ENCODE peak calls at places on chromosomes 11 and 22, in ten cellular contexts. V is prostate gland, N is endothelial cell of umbilical vein, B is GM23338, X is cardiac fibroblast, S is suprapubic skin, A is PC-3, H is lower lobe of right lung, W is lung, R is NB4. U is an unnamed sample.

GRCh38 chr11:95715777-95716241 is 73.8 kb downstream of the FAM76B start:
- DNase-seq in H (no peak), N (peak), A (peak), V (no peak), R (peak), X (peak), B (peak), W (no peak), S (no peak), U (peak)

GRCh38 chr11:96827164-96827563 is 437.4 kb downstream of the JRKL start:
- DNase-seq in A (peak), S (no peak), X (peak), N (no peak), W (no peak), V (no peak), B (peak), H (no peak), R (no peak), U (peak)

GRCh38 chr11:68008381-68009337 is 1.5 kb upstream of the ALDH3B1 start:
- DNase-seq in A (no peak), N (no peak), S (peak), X (no peak), B (no peak), H (peak), W (peak), V (no peak), R (peak), U (no peak)

GRCh38 chr22:44319685-44320084 is 6.9 kb upstream of the SHISAL1 start:
- DNase-seq in A (no peak), S (no peak), N (no peak), W (no peak), X (no peak), R (no peak), H (no peak), B (no peak), V (no peak), U (no peak)

GRCh38 chr11:15101072-15101701 is 13.5 kb upstream of the INSC start:
- DNase-seq in N (peak), A (peak), H (peak), B (peak), W (peak), V (peak), X (peak), S (no peak), R (peak), U (peak)

GRCh38 chr11:44623716-44624491 is 58.4 kb downstream of the CD82 start:
- DNase-seq in W (peak), N (peak), S (peak), A (no peak), R (no peak), X (peak), V (peak), H (no peak), B (no peak), U (no peak)

GRCh38 chr11:128807909-128808308 is 59.2 kb downstream of the KCNJ1 start:
- DNase-seq in N (no peak), B (no peak), R (no peak), S (no peak), H (no peak), A (no peak), W (no peak), X (no peak), V (no peak), U (no peak)

GRCh38 chr11:61083601-61084147 is 18.6 kb upstream of the CD5 start:
- DNase-seq in W (no peak), S (no peak), X (no peak), N (no peak), R (no peak), A (no peak), V (no peak), B (no peak), H (no peak), U (no peak)

GRCh38 chr11:62148271-62148980 is 24.6 kb downstream of the INCENP start:
- DNase-seq in X (no peak), S (peak), H (peak), W (no peak), A (no peak), R (no peak), V (no peak), N (no peak), B (no peak), U (no peak)

GRCh38 chr22:27260087-27260730 is 541.3 kb downstream of the MN1 start:
- DNase-seq in S (no peak), N (no peak), H (no peak), A (no peak), W (no peak), X (no peak), V (no peak), R (no peak), B (peak), U (no peak)

GRCh38 chr22:42892571-42893316 is 35.7 kb upstream of the ARFGAP3 start:
- DNase-seq in N (no peak), R (no peak), X (no peak), A (no peak), W (no peak), S (no peak), H (peak), B (no peak), V (peak), U (no peak)

GRCh38 chr11:119056397-119056999 is 507 bp downstream of the HYOU1 start:
- DNase-seq in S (peak), A (peak), N (no peak), V (no peak), X (peak), H (peak), B (peak), W (peak), R (peak), U (no peak)

GRCh38 chr22:36211237-36211881 is 9.8 kb upstream of the APOL4 start:
- DNase-seq in B (no peak), N (peak), X (peak), W (no peak), H (no peak), R (peak), V (no peak), A (no peak), S (no peak), U (peak)

GRCh38 chr11:47507016-47507631 is 45.8 kb downstream of the CELF1 start:
- DNase-seq in N (no peak), H (no peak), R (peak), S (no peak), X (no peak), V (no peak), B (no peak), W (no peak), A (no peak), U (no peak)

GRCh38 chr11:47507868-47508594 is 44.9 kb downstream of the CELF1 start:
- DNase-seq in B (no peak), X (no peak), S (no peak), H (no peak), W (no peak), N (no peak), R (no peak), A (no peak), V (no peak), U (no peak)

GRCh38 chr11:47504910-47505309 is 48.0 kb downstream of the CELF1 start:
- DNase-seq in W (no peak), V (no peak), H (no peak), S (no peak), X (no peak), B (no peak), R (no peak), A (no peak), N (no peak), U (no peak)

GRCh38 chr11:47508595-47509555 is 44.1 kb downstream of the CELF1 start:
- DNase-seq in N (no peak), V (no peak), A (no peak), H (no peak), B (no peak), W (no peak), R (no peak), S (no peak), X (no peak), U (no peak)

GRCh38 chr11:47506363-47506762 is 46.6 kb downstream of the CELF1 start:
- DNase-seq in W (no peak), B (no peak), X (peak), N (no peak), S (no peak), A (no peak), V (no peak), R (no peak), H (no peak), U (no peak)
- TF ChIP-seq CTCF in W (no peak), B (no peak), X (no peak), N (no peak), S (no peak), A (no peak), V (no peak), R (no peak), H (no peak), U (no peak)

GRCh38 chr22:37310075-37310606 is 27.8 kb downstream of the CYTH4 start:
- DNase-seq in V (no peak), R (no peak), A (no peak), H (no peak), X (no peak), S (no peak), B (no peak), N (no peak), W (no peak), U (no peak)

GRCh38 chr22:37309221-37310074 is 27.1 kb downstream of the CYTH4 start:
- DNase-seq in R (peak), H (no peak), X (no peak), B (no peak), W (no peak), V (no peak), N (no peak), S (no peak), A (no peak), U (peak)

GRCh38 chr22:37310815-37311595 is 28.7 kb downstream of the CYTH4 start:
- DNase-seq in A (no peak), S (no peak), R (no peak), B (no peak), V (no peak), H (peak), X (no peak), N (no peak), W (peak), U (no peak)

GRCh38 chr22:37306494-37306829 is 24.2 kb downstream of the CYTH4 start:
- DNase-seq in H (no peak), S (no peak), X (no peak), A (no peak), V (no peak), W (no peak), R (no peak), B (no peak), N (no peak), U (no peak)

GRCh38 chr22:37308385-37309200 is 26.3 kb downstream of the CYTH4 start:
- DNase-seq in H (no peak), N (no peak), W (no peak), R (no peak), A (no peak), B (no peak), X (no peak), V (no peak), S (no peak), U (no peak)
- H3K4me3 ChIP-seq in H (no peak), N (no peak), W (no peak), R (no peak), A (no peak), B (no peak), X (no peak), V (no peak), S (no peak), U (no peak)

GRCh38 chr22:23090079-23090835 is 19.9 kb downstream of the GNAZ start:
- DNase-seq in S (no peak), R (no peak), X (no peak), B (no peak), N (no peak), W (no peak), A (no peak), H (no peak), V (no peak), U (no peak)
- TF ChIP-seq CTCF in S (no peak), R (no peak), X (no peak), B (no peak), N (no peak), W (no peak), A (no peak), H (no peak), V (no peak), U (no peak)

GRCh38 chr11:72125956-72126355 is 9.6 kb upstream of the FOLR3 start:
- DNase-seq in H (no peak), X (no peak), V (no peak), N (no peak), B (no peak), S (no peak), A (peak), W (no peak), R (no peak), U (no peak)

GRCh38 chr11:72124046-72124445 is 11.5 kb upstream of the FOLR3 start:
- DNase-seq in W (no peak), A (no peak), H (no peak), B (no peak), R (no peak), V (no peak), N (no peak), X (no peak), S (no peak), U (no peak)

GRCh38 chr11:72123117-72123653 is 10.7 kb upstream of the ANAPC15 start:
- DNase-seq in B (no peak), N (no peak), W (no peak), V (no peak), R (no peak), S (no peak), X (no peak), H (no peak), A (no peak), U (no peak)

GRCh38 chr11:72129381-72129780 is 6.1 kb upstream of the FOLR3 start:
- DNase-seq in X (no peak), V (no peak), N (no peak), W (no peak), S (no peak), B (no peak), R (no peak), A (no peak), H (no peak), U (no peak)

DNA sequence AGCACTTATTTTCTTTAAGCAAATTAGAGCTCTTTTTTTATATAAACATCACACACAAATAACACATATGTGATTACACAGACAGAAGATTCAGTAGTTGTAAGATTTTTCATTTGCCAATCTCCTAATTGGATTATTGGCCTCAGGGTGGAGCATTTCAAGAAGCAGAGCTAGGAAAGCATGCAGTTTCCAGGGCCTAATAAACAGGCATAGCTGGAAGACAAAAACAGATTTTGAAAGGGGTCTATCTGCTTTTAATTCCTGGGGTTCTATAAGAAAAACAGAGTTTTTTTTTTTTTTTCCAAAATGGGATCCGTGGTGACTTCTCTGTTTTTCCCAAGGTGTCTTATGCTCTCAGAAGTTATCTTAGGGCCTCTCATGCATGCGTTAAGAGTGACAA is 7.6 kb upstream of the FOLR3 start:
- DNase-seq in X (no peak), W (no peak), V (no peak), A (no peak), S (no peak), B (no peak), H (no peak), R (no peak), N (no peak), U (no peak)
- H3K4me3 ChIP-seq in X (no peak), W (no peak), V (no peak), A (no peak), S (no peak), B (no peak), H (no peak), R (no peak), N (no peak), U (no peak)

U was measured in choroid plexus epithelial cell.